ENCODE peak calls at places on chromosomes 3 and 15, in five cellular contexts. One of them, this sample, is unnamed.

GRCh38 chr3:63687569-63688233 is 35.2 kb downstream of the SNTN start:
- DNase-seq in effector CD4-positive, alpha-beta T cell: no peak
- DNase-seq in foreskin fibroblast: no peak
- DNase-seq in Right ventricle myocardium superior: no peak
- DNase-seq in hepatic stellate cell: no peak
- DNase-seq in this sample: no peak

GRCh38 chr3:161423911-161424522 is 52.7 kb upstream of the SPTSSB start:
- DNase-seq in foreskin fibroblast: peak; percentile 65
- DNase-seq in effector CD4-positive, alpha-beta T cell: no peak
- DNase-seq in hepatic stellate cell: peak; percentile 25
- DNase-seq in Right ventricle myocardium superior: no peak
- DNase-seq in this sample: no peak

GRCh38 chr3:53318522-53318921 is 28.8 kb downstream of the DCP1A start:
- DNase-seq in Right ventricle myocardium superior: no peak
- DNase-seq in hepatic stellate cell: peak; percentile 31
- DNase-seq in foreskin fibroblast: peak; percentile 82
- DNase-seq in effector CD4-positive, alpha-beta T cell: no peak
- DNase-seq in this sample: no peak

GRCh38 chr15:81027200-81027599 is 26.5 kb downstream of the TLNRD1 start:
- DNase-seq in foreskin fibroblast: no peak
- DNase-seq in hepatic stellate cell: no peak
- DNase-seq in Right ventricle myocardium superior: no peak
- DNase-seq in effector CD4-positive, alpha-beta T cell: no peak
- DNase-seq in this sample: no peak

GRCh38 chr3:45544024-45544718 is 50.4 kb upstream of the LIMD1 start:
- DNase-seq in hepatic stellate cell: no peak
- DNase-seq in Right ventricle myocardium superior: no peak
- DNase-seq in effector CD4-positive, alpha-beta T cell: no peak
- DNase-seq in foreskin fibroblast: no peak
- DNase-seq in this sample: no peak

GRCh38 chr15:67146214-67146613 is 80.8 kb downstream of the SMAD3 start:
- DNase-seq in Right ventricle myocardium superior: peak; percentile 67
- DNase-seq in hepatic stellate cell: peak; percentile 50
- DNase-seq in foreskin fibroblast: peak; percentile 60
- DNase-seq in effector CD4-positive, alpha-beta T cell: no peak
- DNase-seq in this sample: no peak

GRCh38 chr3:128067481-128067880 is 15.2 kb downstream of the SEC61A1 start:
- DNase-seq in Right ventricle myocardium superior: no peak
- DNase-seq in effector CD4-positive, alpha-beta T cell: no peak
- DNase-seq in foreskin fibroblast: peak; percentile 61
- DNase-seq in hepatic stellate cell: no peak
- DNase-seq in this sample: no peak

GRCh38 chr3:152835311-152836102 is 576 bp downstream of the P2RY1 start:
- DNase-seq in Right ventricle myocardium superior: peak; percentile 86
- DNase-seq in foreskin fibroblast: peak; percentile 80
- DNase-seq in hepatic stellate cell: peak; percentile 12
- DNase-seq in effector CD4-positive, alpha-beta T cell: no peak
- DNase-seq in this sample: peak; percentile 7

GRCh38 chr15:70880781-70881180 is 11.5 kb downstream of the THAP10 start:
- DNase-seq in hepatic stellate cell: no peak
- DNase-seq in effector CD4-positive, alpha-beta T cell: no peak
- DNase-seq in Right ventricle myocardium superior: no peak
- DNase-seq in foreskin fibroblast: peak; percentile 61
- DNase-seq in this sample: no peak

GRCh38 chr3:124775776-124776336 is 45.6 kb downstream of the UMPS start:
- DNase-seq in effector CD4-positive, alpha-beta T cell: no peak
- DNase-seq in foreskin fibroblast: no peak
- DNase-seq in Right ventricle myocardium superior: no peak
- DNase-seq in hepatic stellate cell: no peak
- DNase-seq in this sample: no peak

GRCh38 chr15:90686435-90687218 is 30.5 kb upstream of the BLM start:
- DNase-seq in Right ventricle myocardium superior: no peak
- DNase-seq in effector CD4-positive, alpha-beta T cell: no peak
- DNase-seq in foreskin fibroblast: no peak
- DNase-seq in hepatic stellate cell: no peak
- DNase-seq in this sample: no peak